ENCODE peak calls at places on chromosome 11, in nine cellular contexts. One of them, this sample, is unnamed.

GRCh38 chr11:113991170-113991569 is 16.3 kb downstream of the HTR3A start:
- DNase-seq in heart left ventricle: no peak
- DNase-seq in DMS53: peak
- DNase-seq in amniotic stem cell: no peak
- DNase-seq in NCI-H460: peak
- DNase-seq in activated T-cell treated with anti-CD3 and anti-CD28 coated beads for 1 hour: no peak
- DNase-seq in dorsolateral prefrontal cortex: no peak
- DNase-seq in activated CD4-positive, alpha-beta T cell treated with anti-CD3 and anti-CD28 coated beads for 1 hour: no peak
- DNase-seq in GM19239: no peak
- DNase-seq in this sample: peak

GRCh38 chr11:77223797-77224196 is 77.7 kb downstream of the GDPD4 start:
- DNase-seq in heart left ventricle: no peak
- DNase-seq in DMS53: no peak
- DNase-seq in amniotic stem cell: no peak
- DNase-seq in NCI-H460: no peak
- DNase-seq in activated T-cell treated with anti-CD3 and anti-CD28 coated beads for 1 hour: no peak
- DNase-seq in dorsolateral prefrontal cortex: no peak
- DNase-seq in activated CD4-positive, alpha-beta T cell treated with anti-CD3 and anti-CD28 coated beads for 1 hour: no peak
- DNase-seq in GM19239: no peak
- DNase-seq in this sample: no peak

GRCh38 chr11:19577391-19577831 is 135.2 kb upstream of the NAV2 start:
- DNase-seq in heart left ventricle: peak
- DNase-seq in DMS53: no peak
- DNase-seq in amniotic stem cell: no peak
- DNase-seq in NCI-H460: no peak
- DNase-seq in activated T-cell treated with anti-CD3 and anti-CD28 coated beads for 1 hour: no peak
- DNase-seq in dorsolateral prefrontal cortex: peak
- DNase-seq in activated CD4-positive, alpha-beta T cell treated with anti-CD3 and anti-CD28 coated beads for 1 hour: no peak
- DNase-seq in GM19239: no peak
- DNase-seq in this sample: no peak

GRCh38 chr11:62374801-62375200 is 37.6 kb downstream of the ASRGL1 start:
- DNase-seq in heart left ventricle: no peak
- DNase-seq in DMS53: no peak
- DNase-seq in amniotic stem cell: no peak
- DNase-seq in NCI-H460: no peak
- DNase-seq in activated T-cell treated with anti-CD3 and anti-CD28 coated beads for 1 hour: no peak
- DNase-seq in dorsolateral prefrontal cortex: no peak
- DNase-seq in activated CD4-positive, alpha-beta T cell treated with anti-CD3 and anti-CD28 coated beads for 1 hour: no peak
- DNase-seq in GM19239: no peak
- DNase-seq in this sample: no peak

GRCh38 chr11:60251485-60252207 is 8.7 kb upstream of the MS4A4E start:
- DNase-seq in heart left ventricle: no peak
- DNase-seq in DMS53: peak
- DNase-seq in amniotic stem cell: no peak
- DNase-seq in NCI-H460: no peak
- DNase-seq in activated T-cell treated with anti-CD3 and anti-CD28 coated beads for 1 hour: no peak
- DNase-seq in dorsolateral prefrontal cortex: no peak
- DNase-seq in activated CD4-positive, alpha-beta T cell treated with anti-CD3 and anti-CD28 coated beads for 1 hour: no peak
- DNase-seq in GM19239: no peak
- DNase-seq in this sample: peak

GRCh38 chr11:116112031-116112935 is 608.1 kb upstream of the CADM1 start:
- DNase-seq in heart left ventricle: no peak
- DNase-seq in DMS53: no peak
- DNase-seq in amniotic stem cell: no peak
- DNase-seq in NCI-H460: no peak
- DNase-seq in activated T-cell treated with anti-CD3 and anti-CD28 coated beads for 1 hour: no peak
- DNase-seq in dorsolateral prefrontal cortex: no peak
- DNase-seq in activated CD4-positive, alpha-beta T cell treated with anti-CD3 and anti-CD28 coated beads for 1 hour: no peak
- DNase-seq in GM19239: no peak
- DNase-seq in this sample: no peak

GRCh38 chr11:11450744-11451362 is 97.8 kb upstream of the CSNK2A3 start:
- DNase-seq in heart left ventricle: no peak
- DNase-seq in DMS53: no peak
- DNase-seq in amniotic stem cell: no peak
- DNase-seq in NCI-H460: no peak
- DNase-seq in activated T-cell treated with anti-CD3 and anti-CD28 coated beads for 1 hour: no peak
- DNase-seq in dorsolateral prefrontal cortex: no peak
- DNase-seq in activated CD4-positive, alpha-beta T cell treated with anti-CD3 and anti-CD28 coated beads for 1 hour: no peak
- DNase-seq in GM19239: no peak
- DNase-seq in this sample: no peak

GRCh38 chr11:64356498-64357411 is 2.2 kb upstream of the RPS6KA4 start:
- DNase-seq in heart left ventricle: no peak
- DNase-seq in DMS53: peak
- DNase-seq in amniotic stem cell: no peak
- DNase-seq in NCI-H460: peak
- DNase-seq in activated T-cell treated with anti-CD3 and anti-CD28 coated beads for 1 hour: no peak
- DNase-seq in dorsolateral prefrontal cortex: no peak
- DNase-seq in activated CD4-positive, alpha-beta T cell treated with anti-CD3 and anti-CD28 coated beads for 1 hour: no peak
- DNase-seq in GM19239: no peak
- DNase-seq in this sample: peak

GRCh38 chr11:10387209-10388083 is 67.6 kb upstream of the AMPD3 start:
- DNase-seq in heart left ventricle: no peak
- DNase-seq in DMS53: no peak
- DNase-seq in amniotic stem cell: no peak
- DNase-seq in NCI-H460: no peak
- DNase-seq in activated T-cell treated with anti-CD3 and anti-CD28 coated beads for 1 hour: no peak
- DNase-seq in dorsolateral prefrontal cortex: no peak
- DNase-seq in activated CD4-positive, alpha-beta T cell treated with anti-CD3 and anti-CD28 coated beads for 1 hour: no peak
- DNase-seq in GM19239: no peak
- DNase-seq in this sample: no peak

GRCh38 chr11:127219704-127220103 is 219.1 kb upstream of the KIRREL3 start:
- DNase-seq in heart left ventricle: no peak
- DNase-seq in DMS53: no peak
- DNase-seq in amniotic stem cell: no peak
- DNase-seq in NCI-H460: no peak
- DNase-seq in activated T-cell treated with anti-CD3 and anti-CD28 coated beads for 1 hour: no peak
- DNase-seq in dorsolateral prefrontal cortex: no peak
- DNase-seq in activated CD4-positive, alpha-beta T cell treated with anti-CD3 and anti-CD28 coated beads for 1 hour: no peak
- DNase-seq in GM19239: no peak
- DNase-seq in this sample: no peak

GRCh38 chr11:10350341-10350740 is 45.5 kb downstream of the ADM start:
- DNase-seq in heart left ventricle: no peak
- DNase-seq in DMS53: peak
- DNase-seq in amniotic stem cell: no peak
- DNase-seq in NCI-H460: no peak
- DNase-seq in activated T-cell treated with anti-CD3 and anti-CD28 coated beads for 1 hour: no peak
- DNase-seq in dorsolateral prefrontal cortex: no peak
- DNase-seq in activated CD4-positive, alpha-beta T cell treated with anti-CD3 and anti-CD28 coated beads for 1 hour: no peak
- DNase-seq in GM19239: no peak
- DNase-seq in this sample: peak

GRCh38 chr11:19422257-19422656 is 181.5 kb upstream of the E2F8 start:
- DNase-seq in heart left ventricle: no peak
- DNase-seq in DMS53: no peak
- DNase-seq in amniotic stem cell: no peak
- DNase-seq in NCI-H460: no peak
- DNase-seq in activated T-cell treated with anti-CD3 and anti-CD28 coated beads for 1 hour: no peak
- DNase-seq in dorsolateral prefrontal cortex: no peak
- DNase-seq in activated CD4-positive, alpha-beta T cell treated with anti-CD3 and anti-CD28 coated beads for 1 hour: no peak
- DNase-seq in GM19239: no peak
- DNase-seq in this sample: no peak

GRCh38 chr11:109799604-109800003 is 293.6 kb upstream of the ZC3H12C start:
- DNase-seq in heart left ventricle: no peak
- DNase-seq in DMS53: no peak
- DNase-seq in amniotic stem cell: no peak
- DNase-seq in NCI-H460: no peak
- DNase-seq in activated T-cell treated with anti-CD3 and anti-CD28 coated beads for 1 hour: no peak
- DNase-seq in dorsolateral prefrontal cortex: no peak
- DNase-seq in activated CD4-positive, alpha-beta T cell treated with anti-CD3 and anti-CD28 coated beads for 1 hour: no peak
- DNase-seq in GM19239: no peak
- DNase-seq in this sample: no peak

GRCh38 chr11:13258855-13259254 is 18.7 kb upstream of the BMAL1 start:
- DNase-seq in heart left ventricle: no peak
- DNase-seq in DMS53: no peak
- DNase-seq in amniotic stem cell: no peak
- DNase-seq in NCI-H460: no peak
- DNase-seq in activated T-cell treated with anti-CD3 and anti-CD28 coated beads for 1 hour: no peak
- DNase-seq in dorsolateral prefrontal cortex: no peak
- DNase-seq in activated CD4-positive, alpha-beta T cell treated with anti-CD3 and anti-CD28 coated beads for 1 hour: no peak
- DNase-seq in GM19239: no peak
- DNase-seq in this sample: no peak

GRCh38 chr11:119081682-119082081 is 3.0 kb upstream of the HMBS start:
- DNase-seq in heart left ventricle: no peak
- DNase-seq in DMS53: no peak
- DNase-seq in amniotic stem cell: no peak
- DNase-seq in NCI-H460: no peak
- DNase-seq in activated T-cell treated with anti-CD3 and anti-CD28 coated beads for 1 hour: no peak
- DNase-seq in dorsolateral prefrontal cortex: no peak
- DNase-seq in activated CD4-positive, alpha-beta T cell treated with anti-CD3 and anti-CD28 coated beads for 1 hour: no peak
- DNase-seq in GM19239: no peak
- DNase-seq in this sample: no peak

This sample was measured in HAP-1.